ENCODE peak calls at places on chromosomes 12 and 14, in seven cellular contexts. R is H9, J is gastrocnemius medialis, T is HL-60, C is WERI-Rb-1, F is MCF 10A, L is endodermal cell. V is an unnamed sample.

GRCh38 chr14:100893228-100893601 is 10.3 kb downstream of the RTL1 start:
- DNase-seq in J (no peak), L (no peak), R (peak), F (no peak), T (no peak), C (no peak), V (no peak)

GRCh38 chr12:50581226-50582184 is 76.7 kb downstream of the DIP2B start:
- DNase-seq in R (no peak), T (no peak), C (no peak), F (no peak), L (no peak), J (no peak), V (no peak)

GRCh38 chr14:92964124-92965109 is 41.5 kb downstream of the CHGA start:
- DNase-seq in R (no peak), C (no peak), T (no peak), J (no peak), F (no peak), L (no peak), V (no peak)

GRCh38 chr12:71551529-71551928 is 111.9 kb downstream of the LGR5 start:
- DNase-seq in J (no peak), L (no peak), C (no peak), T (no peak), R (no peak), F (peak), V (no peak)

GRCh38 chr12:116406529-116406928 is 129.0 kb upstream of the MED13L start:
- DNase-seq in R (peak), C (no peak), F (peak), J (peak), T (peak), L (peak), V (peak)

GRCh38 chr12:53703746-53704145 is 23.5 kb downstream of the CALCOCO1 start:
- DNase-seq in R (no peak), L (no peak), C (no peak), T (no peak), J (no peak), F (no peak), V (no peak)

GRCh38 chr12:54725233-54725843 is 77.2 kb upstream of the DCD start:
- DNase-seq in L (peak), F (peak), C (peak), J (no peak), R (peak), T (no peak), V (peak)

GRCh38 chr14:100384819-100385813 is 62.0 kb downstream of the SLC25A47 start:
- DNase-seq in L (no peak), F (peak), J (no peak), T (no peak), C (no peak), R (no peak), V (no peak)

GRCh38 chr12:169528-170360 is 44.2 kb downstream of the SLC6A12 start:
- DNase-seq in T (no peak), F (no peak), R (no peak), C (no peak), J (no peak), L (no peak), V (no peak)

GRCh38 chr12:132288516-132289188 is 40.7 kb downstream of the GALNT9 start:
- DNase-seq in F (no peak), L (no peak), T (no peak), R (no peak), J (no peak), C (no peak), V (peak)

GRCh38 chr14:76201162-76201561 is 49.4 kb downstream of the GPATCH2L start:
- DNase-seq in T (no peak), J (no peak), F (peak), L (no peak), R (no peak), C (no peak), V (no peak)

GRCh38 chr14:80653951-80654350 is 287.6 kb downstream of the CEP128 start:
- DNase-seq in F (no peak), T (no peak), R (no peak), C (no peak), L (no peak), J (no peak), V (no peak)

GRCh38 chr12:124567035-124567672 is at the start of gene NCOR2:
- DNase-seq in C (peak), J (no peak), L (peak), T (no peak), R (no peak), F (peak), V (peak)

GRCh38 chr12:26906704-26907103 is 31.1 kb downstream of the INTS13 start:
- DNase-seq in L (no peak), T (no peak), F (no peak), C (no peak), R (no peak), J (no peak), V (no peak)

GRCh38 chr12:70660620-70661219 is 23.5 kb upstream of the PTPRB start:
- DNase-seq in L (no peak), J (peak), R (no peak), C (no peak), F (peak), T (no peak), V (no peak)

GRCh38 chr12:98948566-98948965 is 303.5 kb downstream of the APAF1 start:
- DNase-seq in J (no peak), F (no peak), C (no peak), R (no peak), L (no peak), T (no peak), V (no peak)

GRCh38 chr14:28744126-28744525 is 22.5 kb upstream of the FOXG1 start:
- DNase-seq in F (peak), T (no peak), L (no peak), R (no peak), J (no peak), C (no peak), V (no peak)

GRCh38 chr12:94941440-94941862 is 62.0 kb downstream of the NDUFA12 start:
- DNase-seq in T (no peak), L (no peak), J (peak), F (peak), C (no peak), R (no peak), V (peak)

GRCh38 chr12:43758247-43758727 is 303 bp downstream of the PUS7L start:
- DNase-seq in C (peak), T (no peak), L (no peak), F (peak), J (no peak), R (no peak), V (peak)

GRCh38 chr14:62692490-62693106 is 352.7 kb downstream of the KCNH5 start:
- DNase-seq in C (no peak), R (no peak), F (no peak), L (no peak), J (no peak), T (no peak), V (no peak)

GRCh38 chr14:57136669-57137068 is 132.0 kb downstream of the EXOC5 start:
- DNase-seq in J (peak), L (peak), F (peak), R (no peak), T (no peak), C (peak), V (peak)

GRCh38 chr12:19873146-19873545 is 433.9 kb downstream of the AEBP2 start:
- DNase-seq in J (no peak), T (no peak), F (no peak), C (no peak), L (no peak), R (no peak), V (no peak)

GRCh38 chr12:46160081-46160980 is 108.5 kb downstream of the SLC38A1 start:
- DNase-seq in L (no peak), J (peak), C (no peak), R (no peak), F (peak), T (no peak), V (no peak)

GRCh38 chr12:54479421-54479820 is 6.0 kb upstream of the GTSF1 start:
- DNase-seq in R (no peak), T (no peak), F (no peak), C (no peak), J (no peak), L (no peak), V (no peak)

GRCh38 chr12:94362653-94363052 is 97.0 kb downstream of the CEP83 start:
- DNase-seq in L (no peak), F (no peak), T (no peak), C (no peak), J (no peak), R (no peak), V (no peak)

GRCh38 chr12:124376435-124376834 is 81.5 kb downstream of the RFLNA start:
- DNase-seq in T (no peak), F (no peak), L (no peak), R (no peak), C (no peak), J (no peak), V (no peak)

GRCh38 chr14:90109858-90110257 is 48.1 kb downstream of the KCNK13 start:
- DNase-seq in C (peak), J (no peak), L (peak), T (no peak), F (peak), R (peak), V (peak)

GRCh38 chr14:101076451-101077220 is 173.1 kb upstream of the RTL1 start:
- DNase-seq in C (no peak), J (no peak), T (no peak), F (no peak), L (peak), R (no peak), V (no peak)

GRCh38 chr14:99595034-99595433 is 9.0 kb downstream of the CCDC85C start:
- DNase-seq in R (no peak), J (no peak), F (no peak), T (no peak), L (no peak), C (no peak), V (no peak)

GRCh38 chr14:91398192-91398591 is 19.4 kb downstream of the CCDC88C start:
- DNase-seq in L (no peak), C (no peak), F (no peak), R (no peak), J (no peak), T (no peak), V (no peak)

GRCh38 chr12:44317651-44318126 is 481.8 kb downstream of the TMEM117 start:
- DNase-seq in F (peak), J (no peak), R (peak), L (peak), T (peak), C (peak), V (no peak)

GRCh38 chr12:44812062-44812461 is 64.1 kb downstream of the NELL2 start:
- DNase-seq in R (no peak), C (peak), L (peak), F (peak), T (no peak), J (no peak), V (no peak)

GRCh38 chr12:90974286-90974685 is 19.3 kb upstream of the CCER1 start:
- DNase-seq in F (no peak), J (no peak), L (no peak), T (no peak), C (no peak), R (no peak), V (no peak)

GRCh38 chr14:64800000-64800399 is 79.7 kb downstream of the SPTB start:
- DNase-seq in C (peak), J (peak), R (peak), F (peak), L (peak), T (no peak), V (no peak)

GRCh38 chr12:97267803-97268202 is 194.8 kb upstream of the RMST start:
- DNase-seq in F (no peak), R (no peak), L (no peak), C (no peak), J (no peak), T (no peak), V (no peak)

GRCh38 chr14:58469309-58469708 is 41.8 kb downstream of the KIAA0586 start:
- DNase-seq in R (no peak), F (no peak), L (no peak), T (no peak), C (no peak), J (no peak), V (no peak)

GRCh38 chr14:58466459-58466858 is 38.9 kb downstream of the KIAA0586 start:
- DNase-seq in J (no peak), F (no peak), L (no peak), T (no peak), R (no peak), C (no peak), V (no peak)

GRCh38 chr14:58464652-58465051 is 37.1 kb downstream of the KIAA0586 start:
- DNase-seq in F (no peak), T (no peak), R (no peak), L (no peak), C (no peak), J (no peak), V (no peak)

GRCh38 chr14:58465425-58465824 is 37.9 kb downstream of the KIAA0586 start:
- DNase-seq in T (no peak), C (no peak), F (peak), R (no peak), L (no peak), J (no peak), V (no peak)

DNA sequence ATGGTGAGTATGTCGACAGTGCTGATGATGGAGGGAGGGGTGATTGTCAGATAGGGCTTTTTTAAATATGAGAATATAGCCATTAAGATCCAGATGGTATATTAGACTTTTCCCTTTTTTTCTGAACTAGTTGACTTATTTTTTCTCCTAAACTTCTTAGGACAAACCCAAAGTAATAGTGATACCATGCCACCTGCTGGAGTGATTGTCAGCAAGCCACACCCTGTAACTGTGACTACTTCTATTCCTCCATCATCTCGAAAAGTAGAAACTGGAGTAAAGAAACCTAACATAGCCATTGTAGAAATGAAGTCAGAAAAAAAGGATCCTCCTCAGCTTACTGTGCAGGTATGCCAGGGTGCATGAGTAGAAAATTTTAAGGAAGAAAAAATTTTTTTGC is 40.1 kb downstream of the KIAA0586 start:
- DNase-seq in J (no peak), T (no peak), R (no peak), L (no peak), C (no peak), F (no peak), V (no peak)
- TF ChIP-seq CTCF in J (no peak), T (no peak), R (peak), L (peak), C (no peak), F (no peak), V (no peak)

GRCh38 chr14:104993306-104993705 is 7.7 kb downstream of the CLBA1 start:
- DNase-seq in R (no peak), J (no peak), T (no peak), F (no peak), L (peak), C (peak), V (no peak)
- TF ChIP-seq CTCF in R (no peak), J (no peak), T (no peak), F (no peak), L (no peak), C (no peak), V (no peak)

GRCh38 chr12:76346798-76347420 is 1.3 kb downstream of the BBS10 start:
- DNase-seq in J (peak), L (no peak), F (peak), T (peak), C (peak), R (no peak), V (no peak)
- TF ChIP-seq CTCF in J (peak), L (peak), F (peak), T (no peak), C (peak), R (peak), V (no peak)

GRCh38 chr12:55937956-55938355 is 7.0 kb downstream of the DGKA start:
- DNase-seq in R (no peak), C (no peak), L (no peak), T (no peak), F (peak), J (no peak), V (no peak)

GRCh38 chr12:55942577-55943136 is 11.7 kb downstream of the DGKA start:
- DNase-seq in R (no peak), F (no peak), T (no peak), J (no peak), C (no peak), L (no peak), V (no peak)

GRCh38 chr12:55942055-55942454 is 11.1 kb downstream of the DGKA start:
- DNase-seq in F (no peak), L (no peak), J (no peak), T (no peak), R (no peak), C (no peak), V (no peak)

GRCh38 chr12:55938826-55939501 is 8.0 kb downstream of the DGKA start:
- DNase-seq in F (no peak), L (no peak), T (no peak), C (no peak), J (no peak), R (no peak), V (no peak)

GRCh38 chr12:55940065-55940732 is 9.2 kb downstream of the DGKA start:
- DNase-seq in R (peak), C (peak), T (peak), J (peak), F (peak), L (peak), V (peak)
- TF ChIP-seq CTCF in R (peak), C (peak), T (peak), J (peak), F (peak), L (peak), V (peak)

DNA sequence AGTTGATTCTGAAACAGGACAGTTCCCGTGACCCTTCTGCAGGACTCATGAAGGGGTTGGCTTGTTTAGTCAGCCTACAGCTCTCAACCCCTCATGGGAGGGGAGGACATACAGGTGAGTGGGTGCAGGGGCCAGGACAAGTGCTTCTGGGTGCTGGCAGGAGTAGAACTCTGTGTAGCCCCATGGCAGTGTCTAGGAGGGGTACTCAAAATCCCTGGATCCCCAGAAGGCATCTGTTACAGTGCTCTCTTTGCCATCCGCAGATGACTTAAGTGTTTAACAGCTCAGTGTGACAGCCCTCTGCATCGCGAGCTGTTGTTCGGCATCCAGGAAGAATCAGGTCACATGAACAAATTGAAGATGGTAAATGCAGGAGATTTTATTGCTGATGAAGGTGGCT is 91.0 kb downstream of the PIK3C2G start:
- DNase-seq in R (no peak), C (no peak), F (no peak), T (no peak), L (no peak), J (no peak), V (no peak)
- TF ChIP-seq CTCF in R (no peak), C (no peak), F (no peak), T (no peak), L (no peak), J (no peak), V (no peak)

GRCh38 chr12:6820171-6820570 is 1.4 kb upstream of the GPR162 start:
- DNase-seq in F (no peak), R (no peak), J (no peak), L (peak), C (peak), T (no peak), V (no peak)

GRCh38 chr12:6817662-6818157 is 3.9 kb upstream of the GPR162 start:
- DNase-seq in C (no peak), L (peak), F (no peak), R (no peak), T (no peak), J (no peak), V (no peak)

GRCh38 chr12:6819069-6820030 is 2.3 kb upstream of the GPR162 start:
- DNase-seq in J (no peak), C (peak), R (no peak), T (no peak), L (peak), F (no peak), V (no peak)

GRCh38 chr12:6817056-6817455 is 4.6 kb upstream of the GPR162 start:
- DNase-seq in R (no peak), L (peak), F (no peak), T (no peak), J (no peak), C (no peak), V (no peak)

GRCh38 chr12:6818246-6819006 is 3.2 kb upstream of the GPR162 start:
- DNase-seq in F (no peak), J (no peak), R (peak), L (peak), T (no peak), C (peak), V (no peak)
- TF ChIP-seq CTCF in F (no peak), J (no peak), R (no peak), L (no peak), T (no peak), C (no peak), V (no peak)

GRCh38 chr12:16389594-16389993 is 42.1 kb downstream of the MGST1 start:
- DNase-seq in T (peak), L (no peak), F (peak), J (no peak), C (no peak), R (no peak), V (no peak)

GRCh38 chr12:16399110-16399509 is 51.7 kb downstream of the MGST1 start:
- DNase-seq in C (no peak), T (no peak), L (no peak), J (no peak), R (no peak), F (no peak), V (no peak)

GRCh38 chr12:16387919-16388318 is 40.5 kb downstream of the MGST1 start:
- DNase-seq in T (no peak), L (no peak), J (no peak), C (no peak), F (no peak), R (no peak), V (no peak)

GRCh38 chr12:16393126-16393525 is 45.7 kb downstream of the MGST1 start:
- DNase-seq in L (no peak), C (no peak), T (no peak), F (no peak), R (no peak), J (no peak), V (no peak)
- TF ChIP-seq CTCF in L (no peak), C (no peak), T (no peak), F (no peak), R (no peak), J (no peak), V (no peak)

GRCh38 chr12:101690544-101691118 is 6.8 kb upstream of the CHPT1 start:
- DNase-seq in F (no peak), R (no peak), L (no peak), J (no peak), C (no peak), T (no peak), V (no peak)
- TF ChIP-seq CTCF in F (no peak), R (no peak), L (no peak), J (no peak), C (no peak), T (no peak), V (no peak)

GRCh38 chr14:23567186-23568020 is at the start of gene AP1G2:
- DNase-seq in F (peak), J (peak), T (peak), R (peak), C (peak), L (peak), V (peak)
- TF ChIP-seq CTCF in F (no peak), J (no peak), T (no peak), R (no peak), C (no peak), L (no peak), V (no peak)